ENCODE peak calls at places on chromosome X, in ten cellular contexts. H is naive thymus-derived CD4-positive, alpha-beta T cell; F is midbrain; X is globus pallidus; J is stimulated activated CD8-positive, alpha-beta memory T cell treated with anti-CD3 and anti-CD28 coated beads, Interleukin-7, amount 100 ng/mL, for 24 hours; K is astrocyte of the spinal cord; O is OCI-LY7; C is kidney epithelial cell; D is left colon; M is DMS 273 treated with DMSO at 0.1 percent for 48 hours. T is an unnamed sample.

GRCh38 chrX:15451913-15452312 is 41.2 kb downstream of the PIR start:
- DNase-seq in H (no peak), F (no peak), X (no peak), J (no peak), K (no peak), O (no peak), C (no peak), D (no peak), M (peak), T (no peak)

GRCh38 chrX:153495362-153495751 is 577 bp downstream of the BGN start:
- DNase-seq in H (no peak), F (no peak), X (no peak), J (no peak), K (peak), O (no peak), C (no peak), D (no peak), M (no peak), T (peak)

GRCh38 chrX:23202316-23202715 is 132.3 kb upstream of the PTCHD1 start:
- DNase-seq in H (no peak), F (no peak), X (no peak), J (no peak), K (no peak), O (no peak), C (no peak), D (no peak), M (no peak), T (no peak)

GRCh38 chrX:8743126-8743732 is 11.3 kb upstream of the ANOS1 start:
- DNase-seq in H (peak), F (no peak), X (no peak), J (peak), K (no peak), O (peak), C (no peak), D (peak), M (no peak), T (peak)

GRCh38 chrX:102976290-102976689 is 39.2 kb downstream of the RAB40AL start:
- DNase-seq in H (no peak), F (no peak), X (no peak), J (no peak), K (no peak), O (no peak), C (no peak), D (no peak), M (no peak), T (peak)

GRCh38 chrX:28960063-28960462 is 372.8 kb downstream of the IL1RAPL1 start:
- DNase-seq in H (no peak), F (no peak), X (no peak), J (no peak), K (no peak), O (no peak), C (no peak), D (no peak), M (no peak), T (no peak)

GRCh38 chrX:53483838-53484420 is 49.8 kb upstream of the HSD17B10 start:
- DNase-seq in H (no peak), F (no peak), X (no peak), J (no peak), K (peak), O (no peak), C (no peak), D (no peak), M (no peak), T (peak)

GRCh38 chrX:108312011-108312410 is 126.2 kb downstream of the COL4A6 start:
- DNase-seq in H (no peak), F (no peak), X (no peak), J (no peak), K (no peak), O (no peak), C (no peak), D (no peak), M (no peak), T (peak)

GRCh38 chrX:133640161-133641015 is 225.1 kb upstream of the GPC4 start:
- DNase-seq in H (no peak), F (no peak), X (no peak), J (no peak), K (peak), O (no peak), C (no peak), D (no peak), M (no peak), T (no peak)

GRCh38 chrX:77900688-77901087 is 1.4 kb downstream of the COX7B start:
- DNase-seq in H (no peak), F (no peak), X (no peak), J (no peak), K (no peak), O (no peak), C (no peak), D (no peak), M (no peak), T (no peak)

GRCh38 chrX:23792861-23793553 is 10.0 kb downstream of the SAT1 start:
- DNase-seq in H (no peak), F (no peak), X (no peak), J (no peak), K (peak), O (no peak), C (no peak), D (no peak), M (peak), T (no peak)

GRCh38 chrX:126670258-126670657 is 117.6 kb upstream of the DCAF12L1 start:
- DNase-seq in H (no peak), F (no peak), X (no peak), J (no peak), K (no peak), O (no peak), C (no peak), D (no peak), M (no peak), T (no peak)

GRCh38 chrX:68697036-68697435 is 49.6 kb downstream of the STARD8 start:
- DNase-seq in H (no peak), F (no peak), X (no peak), J (no peak), K (no peak), O (no peak), C (no peak), D (no peak), M (no peak), T (no peak)

GRCh38 chrX:17377047-17377692 is 2.2 kb downstream of the NHS start:
- DNase-seq in H (no peak), F (no peak), X (no peak), J (no peak), K (peak), O (no peak), C (no peak), D (peak), M (no peak), T (peak)

GRCh38 chrX:475926-476723 is 89.4 kb upstream of the PPP2R3B start:
- DNase-seq in H (no peak), F (no peak), X (no peak), J (no peak), K (no peak), O (no peak), C (no peak), D (no peak), M (no peak), T (peak)

GRCh38 chrX:29852767-29853166 is 362.6 kb upstream of the MAGEB2 start:
- DNase-seq in H (no peak), F (no peak), X (peak), J (no peak), K (no peak), O (no peak), C (no peak), D (no peak), M (no peak), T (no peak)

GRCh38 chrX:119605739-119606507 is at the start of gene NKRF:
- DNase-seq in H (peak), F (peak), X (peak), J (peak), K (no peak), O (peak), C (no peak), D (peak), M (no peak), T (peak)

GRCh38 chrX:20454117-20454516 is 187.4 kb upstream of the RPS6KA3 start:
- DNase-seq in H (no peak), F (no peak), X (no peak), J (no peak), K (no peak), O (no peak), C (no peak), D (no peak), M (no peak), T (peak)

GRCh38 chrX:128781506-128781905 is 729.3 kb upstream of the ACTRT1 start:
- DNase-seq in H (no peak), F (no peak), X (no peak), J (no peak), K (no peak), O (peak), C (no peak), D (peak), M (peak), T (peak)

GRCh38 chrX:9902651-9903050 is 64.5 kb upstream of the CLDN34 start:
- DNase-seq in H (no peak), F (peak), X (peak), J (no peak), K (peak), O (no peak), C (no peak), D (no peak), M (peak), T (peak)

GRCh38 chrX:132953358-132953757 is 5.1 kb downstream of the HS6ST2 start:
- DNase-seq in H (no peak), F (no peak), X (no peak), J (no peak), K (no peak), O (no peak), C (no peak), D (no peak), M (no peak), T (no peak)

GRCh38 chrX:96407043-96407442 is 277.6 kb upstream of the DIAPH2 start:
- DNase-seq in H (no peak), F (no peak), X (no peak), J (no peak), K (peak), O (no peak), C (no peak), D (peak), M (no peak), T (peak)

GRCh38 chrX:31708116-31708515 is 636.3 kb upstream of the FTHL17 start:
- DNase-seq in H (no peak), F (no peak), X (no peak), J (no peak), K (peak), O (no peak), C (no peak), D (no peak), M (no peak), T (peak)

GRCh38 chrX:2828404-2829065 is at the start of gene GYG2:
- DNase-seq in H (no peak), F (no peak), X (no peak), J (no peak), K (peak), O (no peak), C (no peak), D (peak), M (no peak), T (peak)

GRCh38 chrX:22748093-22748999 is 251.4 kb upstream of the DDX53 start:
- DNase-seq in H (peak), F (peak), X (peak), J (peak), K (peak), O (peak), C (no peak), D (peak), M (peak), T (peak)

GRCh38 chrX:7996414-7996813 is 69.2 kb upstream of the PNPLA4 start:
- DNase-seq in H (no peak), F (peak), X (peak), J (no peak), K (peak), O (peak), C (no peak), D (peak), M (peak), T (peak)

GRCh38 chrX:135688137-135688536 is 25.3 kb upstream of the CT45A1 start:
- DNase-seq in H (no peak), F (no peak), X (no peak), J (no peak), K (no peak), O (no peak), C (no peak), D (peak), M (no peak), T (no peak)

GRCh38 chrX:17499512-17499911 is 124.5 kb downstream of the NHS start:
- DNase-seq in H (no peak), F (no peak), X (no peak), J (no peak), K (no peak), O (no peak), C (no peak), D (no peak), M (no peak), T (no peak)

GRCh38 chrX:38052096-38052495 is 45.7 kb downstream of the SYTL5 start:
- DNase-seq in H (no peak), F (no peak), X (no peak), J (no peak), K (peak), O (no peak), C (peak), D (no peak), M (no peak), T (peak)

GRCh38 chrX:13411496-13412207 is 91.8 kb upstream of the ATXN3L start:
- DNase-seq in H (no peak), F (no peak), X (no peak), J (no peak), K (no peak), O (no peak), C (no peak), D (no peak), M (no peak), T (no peak)

GRCh38 chrX:144006811-144007210 is 122.9 kb downstream of the UBE2NL start:
- DNase-seq in H (no peak), F (no peak), X (no peak), J (no peak), K (peak), O (no peak), C (peak), D (no peak), M (no peak), T (peak)

GRCh38 chrX:44431206-44431605 is 87.7 kb upstream of the EFHC2 start:
- DNase-seq in H (no peak), F (no peak), X (no peak), J (no peak), K (peak), O (no peak), C (peak), D (no peak), M (no peak), T (peak)